ENCODE peak calls at places on chromosomes 13 and 19, in eight cellular contexts. P is sigmoid colon, T is body of pancreas, M is tibial nerve, H is IMR-90, X is transverse colon, U is endothelial cell of umbilical vein, O is breast epithelium. L is an unnamed sample.

GRCh38 chr13:59679239-59679638 is 484.5 kb downstream of the DIAPH3 start:
- DNase-seq in M (no peak), P (no peak), X (no peak), U (no peak), T (no peak), H (no peak), O (no peak), L (no peak)

GRCh38 chr19:35518313-35518712 is 4.9 kb upstream of the DMKN start:
- DNase-seq in M (no peak), T (no peak), X (no peak), O (no peak), P (no peak), U (no peak), H (peak; percentile 98), L (no peak)

GRCh38 chr13:49711218-49711863 is 20.1 kb upstream of the EBPL start:
- DNase-seq in T (no peak), M (no peak), H (peak; percentile 96), U (peak; percentile 44), P (no peak), O (no peak), X (no peak), L (no peak)

GRCh38 chr13:70708744-70709143 is 600.5 kb upstream of the KLHL1 start:
- DNase-seq in U (peak; percentile 93), P (no peak), X (no peak), O (no peak), M (no peak), H (no peak), T (no peak), L (no peak)

GRCh38 chr19:30447276-30447870 is 75.2 kb downstream of the ZNF536 start:
- DNase-seq in P (no peak), M (no peak), T (no peak), U (no peak), X (no peak), H (no peak), O (no peak), L (no peak)

GRCh38 chr19:41415154-41415571 is 12.0 kb downstream of the B3GNT8 start:
- DNase-seq in M (no peak), P (no peak), T (peak; percentile 31), H (no peak), X (no peak), O (no peak), U (no peak), L (no peak)

GRCh38 chr13:44266305-44266704 is 107.3 kb upstream of the SERP2 start:
- DNase-seq in T (no peak), U (no peak), X (no peak), O (no peak), H (no peak), P (no peak), M (no peak), L (no peak)

GRCh38 chr13:52926971-52927370 is 78.5 kb upstream of the PCDH8 start:
- DNase-seq in P (no peak), M (no peak), H (no peak), U (no peak), O (no peak), T (no peak), X (no peak), L (no peak)

GRCh38 chr19:29040951-29041350 is 172.0 kb downstream of the UQCRFS1 start:
- DNase-seq in X (no peak), O (no peak), T (no peak), U (no peak), P (no peak), H (no peak), M (no peak), L (no peak)

GRCh38 chr13:113742000-113742441 is 17.0 kb upstream of the TMEM255B start:
- DNase-seq in U (no peak), X (peak; percentile 55), O (no peak), M (no peak), P (no peak), H (peak; percentile 50), T (peak; percentile 18), L (no peak)

GRCh38 chr13:27578121-27579030 is 42.0 kb downstream of the LNX2 start:
- DNase-seq in U (no peak), M (no peak), P (no peak), T (no peak), X (no peak), H (peak; percentile 61), O (no peak), L (no peak)

GRCh38 chr13:101416181-101417042 is at the start of gene NALCN:
- DNase-seq in M (no peak), X (no peak), P (no peak), O (no peak), H (no peak), U (peak; percentile 49), T (peak; percentile 28), L (peak; percentile 65)

GRCh38 chr19:13208131-13208963 is 58.1 kb downstream of the IER2 start:
- DNase-seq in T (no peak), O (no peak), U (peak; percentile 42), P (peak; percentile 72), M (peak; percentile 35), X (peak; percentile 44), H (peak; percentile 76), L (peak; percentile 47)
- H3K4me3 ChIP-seq in T (no peak overlapping the region), O (peak overlapping the region; percentile 56), U (peak overlapping the region; percentile 35), P (peak overlapping the region; percentile 33), M (peak overlapping the region; percentile 60), X (peak overlapping the region; percentile 32), H (peak overlapping the region; percentile 9), L (peak overlapping the region; percentile 55)

GRCh38 chr19:10269333-10270179 is 1.4 kb upstream of the ICAM1 start:
- DNase-seq in X (peak; percentile 90), O (peak; percentile 89), M (peak; percentile 79), U (peak; percentile 90), H (peak; percentile 65), P (peak; percentile 89), T (peak; percentile 78), L (peak; percentile 85)

GRCh38 chr19:10268077-10268476 is 2.8 kb upstream of the ICAM1 start:
- DNase-seq in O (no peak), P (no peak), U (peak; percentile 37), T (no peak), X (no peak), M (no peak), H (no peak), L (no peak)

GRCh38 chr19:10271543-10272086 is 695 bp downstream of the ICAM1 start:
- DNase-seq in M (no peak), H (peak; percentile 56), X (peak; percentile 43), P (no peak), U (peak; percentile 61), O (no peak), T (no peak), L (no peak)

GRCh38 chr19:10270180-10270615 is 722 bp upstream of the ICAM1 start:
- DNase-seq in M (peak; percentile 35), P (peak; percentile 83), H (no peak), X (peak; percentile 82), O (no peak), U (no peak), T (peak; percentile 50), L (peak; percentile 71)

DNA sequence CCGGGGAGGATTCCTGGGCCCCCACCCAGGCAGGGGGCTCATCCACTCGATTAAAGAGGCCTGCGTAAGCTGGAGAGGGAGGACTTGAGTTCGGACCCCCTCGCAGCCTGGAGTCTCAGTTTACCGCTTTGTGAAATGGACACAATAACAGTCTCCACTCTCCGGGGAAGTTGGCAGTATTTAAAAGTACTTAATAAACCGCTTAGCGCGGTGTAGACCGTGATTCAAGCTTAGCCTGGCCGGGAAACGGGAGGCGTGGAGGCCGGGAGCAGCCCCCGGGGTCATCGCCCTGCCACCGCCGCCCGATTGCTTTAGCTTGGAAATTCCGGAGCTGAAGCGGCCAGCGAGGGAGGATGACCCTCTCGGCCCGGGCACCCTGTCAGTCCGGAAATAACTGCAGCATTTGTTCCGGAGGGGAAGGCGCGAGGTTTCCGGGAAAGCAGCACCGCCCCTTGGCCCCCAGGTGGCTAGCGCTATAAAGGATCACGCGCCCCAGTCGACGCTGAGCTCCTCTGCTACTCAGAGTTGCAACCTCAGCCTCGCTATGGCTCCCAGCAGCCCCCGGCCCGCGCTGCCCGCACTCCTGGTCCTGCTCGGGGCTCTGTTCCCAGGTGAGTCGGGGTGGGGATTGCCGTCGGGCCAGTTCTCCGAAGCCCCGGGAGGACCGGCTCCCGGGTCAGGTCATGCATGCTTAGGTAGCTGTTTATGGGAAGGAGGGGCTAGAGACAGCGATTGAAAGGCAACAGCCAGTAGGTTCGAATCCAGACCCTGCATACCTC is at the start of gene ICAM1:
- DNase-seq in P (peak; percentile 93), U (peak; percentile 92), O (peak; percentile 79), T (peak; percentile 64), M (peak; percentile 50), H (peak; percentile 66), X (peak; percentile 88), L (peak; percentile 80)
- TF ChIP-seq POLR2A in P (no peak), U (peak; percentile 72), O (peak; percentile 54), T (peak; percentile 73), M (peak; percentile 49), H (no peak), X (peak; percentile 73), L (peak; percentile 40)

GRCh38 chr13:75485286-75486062 is 3.5 kb upstream of the TBC1D4 start:
- DNase-seq in H (peak; percentile 61), P (no peak), M (no peak), U (no peak), O (no peak), X (no peak), T (no peak), L (no peak)
- H3K4me1 ChIP-seq in H (peaks cover 3% of the 10 kb centered on the region), P (peaks cover 10% of the 10 kb centered on the region), M (no peaks in the 10 kb centered on the region), U (peaks cover 3% of the 10 kb centered on the region), O (no peaks in the 10 kb centered on the region), X (no peaks in the 10 kb centered on the region), T (peaks cover 18% of the 10 kb centered on the region), L (no peaks in the 10 kb centered on the region)

GRCh38 chr19:52322429-52322828 is 13.6 kb upstream of the ZNF610 start:
- DNase-seq in P (no peak), U (no peak), O (no peak), H (no peak), X (no peak), T (no peak), M (no peak), L (no peak)
- H3K4me3 ChIP-seq in P (no peak overlapping the region), U (no peak overlapping the region), O (no peak overlapping the region), H (no peak overlapping the region), X (no peak overlapping the region), T (no peak overlapping the region), M (no peak overlapping the region), L (no peak overlapping the region)

DNA sequence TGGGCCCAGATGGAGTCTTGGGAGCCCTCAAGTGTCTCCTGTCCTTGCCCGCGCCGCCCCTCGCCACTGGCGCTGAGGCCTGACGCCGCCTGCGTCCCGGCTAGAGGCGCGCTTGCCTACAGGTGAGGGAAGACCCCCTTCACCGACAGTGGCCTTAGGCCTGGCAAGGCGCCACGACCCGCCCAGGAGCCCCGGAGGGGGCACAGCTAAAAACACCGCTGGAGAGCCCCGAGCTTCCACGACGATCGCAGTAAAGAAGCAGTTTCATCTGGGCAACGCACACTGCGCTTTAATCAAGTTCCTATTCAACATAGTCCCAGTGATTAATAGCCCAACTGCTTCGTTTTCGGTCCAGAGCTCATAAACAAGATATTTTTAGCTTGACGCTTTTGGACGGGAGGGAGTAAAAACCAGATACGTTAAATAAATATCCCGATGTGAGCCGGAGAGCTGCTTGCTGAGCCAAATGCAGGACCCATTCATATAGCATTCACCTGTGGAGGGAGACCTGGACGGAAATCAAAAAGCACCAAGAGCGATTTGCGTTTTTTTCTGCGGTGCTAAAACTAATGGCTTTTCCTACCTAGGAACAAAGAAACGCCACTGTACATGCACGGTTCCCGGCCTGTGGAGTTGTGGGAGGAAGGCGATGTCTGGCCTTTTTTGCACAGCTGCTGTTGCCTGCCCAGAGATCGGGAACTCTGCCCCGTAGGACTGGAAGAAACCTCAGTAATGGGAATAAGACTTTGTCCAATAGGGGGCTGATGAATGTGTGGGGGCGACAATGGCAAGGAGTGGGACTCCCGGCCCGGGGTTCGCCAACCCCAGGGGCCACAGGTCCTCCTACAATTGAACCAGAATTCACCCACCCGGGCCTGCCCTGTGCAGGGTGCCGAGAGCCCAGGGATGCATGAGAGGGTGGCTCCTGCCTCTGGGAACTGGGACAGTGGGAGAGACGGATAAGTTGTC is 1.7 kb upstream of the CEBPA start:
- DNase-seq in T (peak; percentile 38), M (no peak), P (peak; percentile 74), U (no peak), O (peak; percentile 55), X (peak; percentile 31), H (no peak), L (no peak)
- TF ChIP-seq POLR2A in T (no peak), M (no peak), P (no peak), U (no peak), O (no peak), X (no peak), H (no peak), L (no peak)